ENCODE peak calls at places on chromosomes 1 and 21, in four cellular contexts. A is fibroblast of lung; S is HCT116; N is effector memory CD4-positive, alpha-beta T cell. F is an unnamed sample. For H3K4me1 and H3K36me3, the result is how much of the 10 kb centered on the place peaks cover.

GRCh38 chr1:212727386-212728181 is 27.9 kb upstream of the BATF3 start:
- DNase-seq in N (no peak), S (no peak), A (peak), F (no peak)

GRCh38 chr1:103220503-103221095 is 112.3 kb upstream of the COL11A1 start:
- DNase-seq in S (no peak), A (peak), N (no peak), F (no peak)

GRCh38 chr1:67138813-67139539 is 4.2 kb upstream of the C1orf141 start:
- DNase-seq in N (no peak), A (no peak), S (no peak), F (peak)

GRCh38 chr1:173195596-173196088 is 11.5 kb downstream of the TNFSF4 start:
- DNase-seq in N (no peak), A (no peak), S (no peak), F (no peak)

GRCh38 chr1:154759196-154759595 is 110.9 kb downstream of the KCNN3 start:
- DNase-seq in N (no peak), S (no peak), A (no peak), F (no peak)

GRCh38 chr1:39283858-39284257 is 79.4 kb downstream of the MACF1 start:
- DNase-seq in S (no peak), A (no peak), N (no peak), F (no peak)

GRCh38 chr1:85074365-85074964 is 26.2 kb upstream of the MCOLN3 start:
- DNase-seq in S (no peak), A (no peak), N (no peak), F (no peak)

GRCh38 chr1:33267468-33268205 is 11.3 kb downstream of the ZNF362 start:
- DNase-seq in N (no peak), A (no peak), S (no peak), F (no peak)

GRCh38 chr1:167728818-167729410 is 7.1 kb downstream of the MPZL1 start:
- DNase-seq in S (no peak), N (no peak), A (peak), F (peak)

GRCh38 chr1:115404936-115405335 is 66.9 kb upstream of the NGF start:
- DNase-seq in A (no peak), S (no peak), N (no peak), F (no peak)

GRCh38 chr1:232766224-232766890 is 38.9 kb upstream of the MAP10 start:
- DNase-seq in N (no peak), A (peak), S (no peak), F (peak)

GRCh38 chr1:179831852-179832699 is 45.5 kb downstream of the TOR1AIP2 start:
- DNase-seq in N (no peak), S (no peak), A (peak), F (no peak)

GRCh38 chr1:10228528-10228927 is 18.2 kb downstream of the KIF1B start:
- DNase-seq in S (no peak), N (no peak), A (peak), F (no peak)

GRCh38 chr21:15140321-15141019 is 75.7 kb upstream of the NRIP1 start:
- DNase-seq in N (no peak), A (no peak), S (no peak), F (peak)

GRCh38 chr1:116445534-116445933 is 72.5 kb downstream of the ATP1A1 start:
- DNase-seq in N (no peak), S (no peak), A (no peak), F (no peak)

DNA sequence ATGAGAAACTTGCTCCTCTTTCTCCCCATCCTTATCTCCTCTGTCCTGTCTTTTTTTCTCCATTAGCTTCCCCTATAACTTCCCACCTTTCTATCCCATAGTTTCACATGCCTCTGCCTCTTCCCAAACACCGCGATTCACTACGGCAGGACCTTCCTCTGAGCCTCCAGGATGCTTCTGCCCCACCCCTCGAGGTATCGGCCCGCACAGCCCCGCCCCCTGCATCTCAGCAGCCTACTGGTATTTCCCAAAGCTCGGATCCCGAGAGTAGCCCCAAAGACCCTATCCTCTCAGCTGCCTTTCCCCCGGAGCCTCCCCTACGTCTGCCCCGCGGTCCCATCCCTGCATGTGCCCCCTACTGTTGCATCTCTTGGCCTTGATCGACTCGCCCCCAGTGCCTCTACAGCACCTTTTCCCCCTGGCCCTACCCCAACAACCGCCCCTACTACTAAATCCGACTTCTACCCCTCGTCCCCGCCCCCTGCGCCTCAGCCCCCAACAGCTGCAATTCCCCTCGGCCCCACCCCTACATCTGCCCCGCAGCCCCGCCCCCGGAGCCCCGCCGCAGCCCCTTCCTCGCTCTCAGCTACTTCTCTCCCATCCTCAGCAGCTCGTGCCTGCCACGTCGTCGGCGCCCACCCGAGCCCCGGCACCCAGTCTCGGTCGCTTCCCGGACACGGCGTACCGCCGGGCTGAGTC is 494 bp downstream of the PIAS3 start:
- DNase-seq in A (peak), N (peak), S (no peak), F (peak)
- H3K27ac ChIP-seq in A (peak), N (peak), S (peak), F (peak)

GRCh38 chr1:21568006-21568746 is 59.0 kb downstream of the ALPL start:
- DNase-seq in A (peak), N (no peak), S (no peak), F (no peak)
- H3K4me1 ChIP-seq in A (under half), N (under half), S (under half), F (under half)

GRCh38 chr1:70234733-70235132 is 13.6 kb downstream of the SRSF11 start:
- DNase-seq in A (no peak), S (no peak), N (no peak), F (no peak)
- H3K36me3 ChIP-seq in A (under half), S (half or more), N (half or more), F (under half)

GRCh38 chr1:224131253-224131652 is 17.3 kb downstream of the FBXO28 start:
- DNase-seq in S (no peak), A (no peak), N (no peak), F (no peak)

GRCh38 chr1:224137518-224137917 is 23.6 kb downstream of the FBXO28 start:
- DNase-seq in S (no peak), A (no peak), N (no peak), F (no peak)

GRCh38 chr1:224133741-224134299 is 19.9 kb downstream of the FBXO28 start:
- DNase-seq in N (no peak), A (no peak), S (no peak), F (no peak)

GRCh38 chr1:224127925-224128819 is 14.3 kb downstream of the FBXO28 start:
- DNase-seq in A (peak), S (no peak), N (no peak), F (no peak)

GRCh38 chr1:224132901-224133300 is 19.0 kb downstream of the FBXO28 start:
- DNase-seq in S (no peak), N (no peak), A (peak), F (no peak)
- H3K27ac ChIP-seq in S (no peak), N (no peak), A (no peak), F (no peak)

GRCh38 chr1:162687870-162688269 is 55.6 kb downstream of the DDR2 start:
- DNase-seq in A (peak), S (no peak), N (no peak), F (no peak)

GRCh38 chr1:162688931-162689330 is 56.7 kb downstream of the DDR2 start:
- DNase-seq in N (no peak), S (no peak), A (no peak), F (no peak)

GRCh38 chr1:162690672-162691434 is 58.6 kb downstream of the DDR2 start:
- DNase-seq in A (peak), S (peak), N (no peak), F (no peak)

GRCh38 chr1:162689745-162690671 is 57.7 kb downstream of the DDR2 start:
- DNase-seq in S (no peak), N (no peak), A (peak), F (no peak)

GRCh38 chr1:162688521-162688920 is 56.3 kb downstream of the DDR2 start:
- DNase-seq in S (no peak), A (no peak), N (no peak), F (no peak)
- H3K4me1 ChIP-seq in S (under half), A (under half), N (under half), F (under half)

DNA sequence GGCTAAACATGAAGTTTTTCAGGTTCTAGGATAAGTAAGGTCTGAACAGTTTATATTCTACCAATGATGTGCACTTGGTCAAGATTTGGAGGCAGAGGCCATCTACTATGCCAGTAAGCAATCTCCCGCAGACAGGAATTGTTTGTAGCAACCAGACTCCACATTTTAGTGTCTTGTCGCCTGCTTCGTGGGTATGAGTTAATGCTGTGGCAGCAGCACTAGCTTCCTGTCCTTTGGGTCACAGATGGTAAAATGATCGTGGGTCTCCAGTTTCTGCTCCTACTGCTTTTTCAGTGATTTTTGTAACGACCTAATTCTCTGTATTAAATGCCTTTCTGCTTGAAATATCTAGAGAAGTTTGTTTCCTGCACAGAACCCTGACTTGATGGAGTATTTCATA is 46.7 kb downstream of the AKNAD1 start:
- DNase-seq in S (no peak), N (no peak), A (no peak), F (no peak)
- H3K36me3 ChIP-seq in S (under half), N (under half), A (under half), F (under half)

GRCh38 chr1:185406006-185406974 is 89.2 kb upstream of the IVNS1ABP start:
- DNase-seq in N (no peak), A (no peak), S (no peak), F (no peak)
- H3K27ac ChIP-seq in N (no peak), A (no peak), S (no peak), F (no peak)

GRCh38 chr1:160797163-160797797 is 1.3 kb downstream of the LY9 start:
- DNase-seq in A (no peak), N (no peak), S (no peak), F (no peak)

GRCh38 chr1:160794396-160794795 is 1.6 kb upstream of the LY9 start:
- DNase-seq in A (no peak), S (no peak), N (no peak), F (no peak)

GRCh38 chr1:160797861-160798273 is 1.9 kb downstream of the LY9 start:
- DNase-seq in S (no peak), N (peak), A (no peak), F (peak)

GRCh38 chr1:160798439-160798838 is 2.5 kb downstream of the LY9 start:
- DNase-seq in S (no peak), N (no peak), A (no peak), F (no peak)

GRCh38 chr1:160795951-160796383 is at the start of gene LY9:
- DNase-seq in N (peak), S (no peak), A (no peak), F (peak)
- H3K4me1 ChIP-seq in N (under half), S (under half), A (under half), F (under half)

GRCh38 chr1:17436380-17437174 is 2.9 kb downstream of the RCC2 start:
- DNase-seq in S (no peak), A (no peak), N (no peak), F (no peak)
- H3K36me3 ChIP-seq in S (under half), A (under half), N (under half), F (under half)

F was measured in small intestine.